ENCODE peak calls at places on chromosomes 12 and 14, in seven cellular contexts. V is cardiac muscle cell, U is neural crest cell, M is NCI-H146, P is transverse colon, J is Right ventricle myocardium superior, R is T-helper 1 cell. B is an unnamed sample.

GRCh38 chr14:100640481-100641273 is 53.5 kb upstream of the BEGAIN start:
- DNase-seq in J (no peak), P (peak; percentile 57), M (no peak), V (no peak), U (no peak), R (peak; percentile 54), B (no peak)

GRCh38 chr12:57504033-57504432 is 16.2 kb downstream of the MARS1 start:
- DNase-seq in M (no peak), P (no peak), J (no peak), R (no peak), U (no peak), V (no peak), B (no peak)

GRCh38 chr12:82745062-82745461 is 58.4 kb downstream of the TMTC2 start:
- DNase-seq in M (peak; percentile 12), J (no peak), P (no peak), U (no peak), V (no peak), R (no peak), B (no peak)

GRCh38 chr12:98894412-98895085 is 249.5 kb downstream of the APAF1 start:
- DNase-seq in J (no peak), P (no peak), R (no peak), V (peak; percentile 40), M (peak; percentile 49), U (peak; percentile 45), B (no peak)

GRCh38 chr12:39612250-39612649 is 7.4 kb downstream of the ABCD2 start:
- DNase-seq in V (no peak), J (no peak), P (no peak), M (no peak), R (no peak), U (no peak), B (no peak)

GRCh38 chr14:104633276-104633861 is 28.8 kb upstream of the TMEM179 start:
- DNase-seq in V (no peak), P (no peak), U (no peak), R (no peak), J (no peak), M (no peak), B (no peak)

GRCh38 chr12:69657376-69658137 is 41.5 kb downstream of the BEST3 start:
- DNase-seq in M (no peak), U (no peak), R (no peak), P (no peak), J (no peak), V (no peak), B (peak; percentile 83)

GRCh38 chr12:85253823-85254222 is 26.2 kb upstream of the ALX1 start:
- DNase-seq in U (no peak), J (no peak), M (no peak), V (no peak), R (no peak), P (no peak), B (no peak)

GRCh38 chr12:52280796-52281560 is 6.5 kb downstream of the KRT86 start:
- DNase-seq in U (no peak), M (no peak), P (peak; percentile 39), V (no peak), J (peak; percentile 59), R (no peak), B (peak; percentile 99)

GRCh38 chr14:30826070-30826469 is 48.3 kb upstream of the COCH start:
- DNase-seq in U (no peak), P (no peak), J (no peak), R (no peak), V (no peak), M (no peak), B (no peak)

GRCh38 chr12:122336015-122336946 is 70.0 kb upstream of the VPS33A start:
- DNase-seq in M (peak; percentile 33), P (peak; percentile 22), R (no peak), J (peak; percentile 59), V (peak; percentile 41), U (peak; percentile 22), B (peak; percentile 13)

GRCh38 chr14:104548802-104549535 is 30.6 kb upstream of the C14orf180 start:
- DNase-seq in P (no peak), J (no peak), V (no peak), R (no peak), U (no peak), M (no peak), B (no peak)

GRCh38 chr12:72610854-72611358 is 338.7 kb downstream of the TRHDE start:
- DNase-seq in M (peak; percentile 81), V (peak; percentile 24), J (no peak), P (no peak), U (no peak), R (no peak), B (no peak)

GRCh38 chr14:101236496-101237240 is 324.6 kb upstream of the DIO3 start:
- DNase-seq in J (no peak), M (no peak), V (no peak), U (no peak), R (no peak), P (no peak), B (no peak)

GRCh38 chr12:110744697-110745264 is 2.1 kb upstream of the PPP1CC start:
- DNase-seq in P (peak; percentile 83), U (no peak), R (no peak), V (no peak), M (no peak), J (no peak), B (no peak)

GRCh38 chr14:21026251-21026987 is 1.6 kb upstream of the NDRG2 start:
- DNase-seq in P (no peak), M (no peak), J (no peak), R (no peak), U (no peak), V (no peak), B (no peak)

GRCh38 chr14:91243098-91243483 is 1.4 kb downstream of the GPR68 start:
- DNase-seq in U (no peak), P (no peak), R (no peak), M (no peak), J (no peak), V (no peak), B (no peak)

GRCh38 chr14:32710351-32711102 is 228.2 kb upstream of the NPAS3 start:
- DNase-seq in R (no peak), U (no peak), V (no peak), P (no peak), J (no peak), M (no peak), B (peak; percentile 37)

GRCh38 chr14:21825147-21825743 is 151.6 kb upstream of the OR4E1 start:
- DNase-seq in J (no peak), V (peak; percentile 53), M (no peak), P (no peak), U (peak; percentile 4), R (no peak), B (no peak)

GRCh38 chr14:20998139-20998538 is 954 bp upstream of the SLC39A2 start:
- DNase-seq in M (no peak), V (no peak), U (no peak), P (peak; percentile 51), J (no peak), R (no peak), B (no peak)

GRCh38 chr12:83093426-83093825 is 406.7 kb downstream of the TMTC2 start:
- DNase-seq in U (no peak), V (no peak), J (no peak), M (no peak), P (no peak), R (no peak), B (no peak)

GRCh38 chr12:106917503-106917902 is 38.2 kb upstream of the TMEM263 start:
- DNase-seq in P (no peak), U (peak; percentile 22), J (no peak), R (no peak), V (peak; percentile 24), M (peak; percentile 3), B (no peak)

GRCh38 chr12:12628013-12628412 is 16.3 kb downstream of the CREBL2 start:
- DNase-seq in R (no peak), M (no peak), P (no peak), J (no peak), U (no peak), V (no peak), B (peak; percentile 48)

GRCh38 chr14:77889971-77890442 is 90.1 kb downstream of the ADCK1 start:
- DNase-seq in U (no peak), J (no peak), P (no peak), M (no peak), V (no peak), R (no peak), B (peak; percentile 59)

GRCh38 chr12:74349925-74350324 is 187.7 kb upstream of the ATXN7L3B start:
- DNase-seq in P (no peak), U (no peak), V (no peak), M (no peak), J (no peak), R (no peak), B (peak; percentile 81)

GRCh38 chr14:61462566-61463195 is 141.3 kb downstream of the PRKCH start:
- DNase-seq in P (no peak), M (no peak), V (peak; percentile 85), R (no peak), J (no peak), U (no peak), B (peak; percentile 48)

GRCh38 chr12:68477906-68478305 is 132.8 kb upstream of the RAP1B start:
- DNase-seq in R (no peak), U (no peak), P (no peak), V (no peak), J (no peak), M (no peak), B (peak; percentile 46)

GRCh38 chr14:94536836-94537235 is 24.4 kb upstream of the SERPINA4 start:
- DNase-seq in M (no peak), R (no peak), U (no peak), P (no peak), V (no peak), J (no peak), B (no peak)

GRCh38 chr14:99612065-99612736 is 8.2 kb upstream of the CCDC85C start:
- DNase-seq in U (no peak), J (no peak), R (no peak), M (no peak), P (peak; percentile 59), V (no peak), B (no peak)

GRCh38 chr14:27642251-27642866 is 1044.5 kb upstream of the NOVA1 start:
- DNase-seq in J (no peak), U (no peak), V (no peak), R (no peak), P (no peak), M (no peak), B (no peak)

GRCh38 chr12:42933461-42934081 is 344.0 kb upstream of the PRICKLE1 start:
- DNase-seq in R (no peak), V (no peak), J (no peak), U (no peak), M (no peak), P (no peak), B (no peak)

GRCh38 chr12:120399531-120399930 is 30.6 kb upstream of the MSI1 start:
- DNase-seq in M (no peak), U (no peak), R (no peak), J (no peak), P (no peak), V (no peak), B (peak; percentile 26)

GRCh38 chr12:54045868-54046529 is 7.6 kb upstream of the HOXC4 start:
- DNase-seq in M (no peak), R (no peak), V (no peak), P (no peak), J (no peak), U (no peak), B (no peak)